ENCODE peak calls at places on chromosomes 12 and 14, in six cellular contexts. One of them, this sample, is unnamed.

GRCh38 chr12:110543252-110543959 is 39.7 kb downstream of the PPTC7 start:
- DNase-seq in right atrium auricular region: peak; percentile 96
- DNase-seq in CD4-positive, CD25-positive, alpha-beta regulatory T cell: no peak
- DNase-seq in lower lobe of right lung: peak; percentile 82
- DNase-seq in pancreas: peak; percentile 81
- DNase-seq in IMR-90: peak; percentile 80
- DNase-seq in this sample: peak; percentile 86

GRCh38 chr14:20624495-20625070 is 16.9 kb downstream of the OR6S1 start:
- DNase-seq in right atrium auricular region: peak; percentile 73
- DNase-seq in CD4-positive, CD25-positive, alpha-beta regulatory T cell: no peak
- DNase-seq in lower lobe of right lung: peak; percentile 88
- DNase-seq in pancreas: no peak
- DNase-seq in IMR-90: peak; percentile 60
- DNase-seq in this sample: peak; percentile 41

GRCh38 chr12:78384541-78384940 is 480.0 kb upstream of the SYT1 start:
- DNase-seq in right atrium auricular region: no peak
- DNase-seq in CD4-positive, CD25-positive, alpha-beta regulatory T cell: no peak
- DNase-seq in lower lobe of right lung: no peak
- DNase-seq in pancreas: no peak
- DNase-seq in IMR-90: no peak
- DNase-seq in this sample: no peak

GRCh38 chr14:62956413-62956812 is 88.8 kb downstream of the KCNH5 start:
- DNase-seq in right atrium auricular region: no peak
- DNase-seq in CD4-positive, CD25-positive, alpha-beta regulatory T cell: no peak
- DNase-seq in lower lobe of right lung: no peak
- DNase-seq in pancreas: no peak
- DNase-seq in IMR-90: peak; percentile 16
- DNase-seq in this sample: no peak

GRCh38 chr12:130423991-130424857 is 86.5 kb downstream of the PIWIL1 start:
- DNase-seq in right atrium auricular region: no peak
- DNase-seq in CD4-positive, CD25-positive, alpha-beta regulatory T cell: no peak
- DNase-seq in lower lobe of right lung: no peak
- DNase-seq in pancreas: no peak
- DNase-seq in IMR-90: no peak
- DNase-seq in this sample: no peak

GRCh38 chr14:80213602-80214001 is 2.3 kb upstream of the DIO2 start:
- DNase-seq in right atrium auricular region: no peak
- DNase-seq in CD4-positive, CD25-positive, alpha-beta regulatory T cell: no peak
- DNase-seq in lower lobe of right lung: no peak
- DNase-seq in pancreas: peak; percentile 9
- DNase-seq in IMR-90: peak; percentile 59
- DNase-seq in this sample: no peak

GRCh38 chr14:95507701-95508103 is 8.7 kb downstream of the SYNE3 start:
- DNase-seq in right atrium auricular region: no peak
- DNase-seq in CD4-positive, CD25-positive, alpha-beta regulatory T cell: no peak
- DNase-seq in lower lobe of right lung: no peak
- DNase-seq in pancreas: no peak
- DNase-seq in IMR-90: peak; percentile 75
- DNase-seq in this sample: no peak

GRCh38 chr12:26830783-26831601 is 2.0 kb downstream of the ITPR2 start:
- DNase-seq in right atrium auricular region: no peak
- DNase-seq in CD4-positive, CD25-positive, alpha-beta regulatory T cell: no peak
- DNase-seq in lower lobe of right lung: no peak
- DNase-seq in pancreas: no peak
- DNase-seq in IMR-90: no peak
- DNase-seq in this sample: no peak

GRCh38 chr12:131850856-131851559 is 22.8 kb downstream of the MMP17 start:
- DNase-seq in right atrium auricular region: no peak
- DNase-seq in CD4-positive, CD25-positive, alpha-beta regulatory T cell: no peak
- DNase-seq in lower lobe of right lung: no peak
- DNase-seq in pancreas: no peak
- DNase-seq in IMR-90: no peak
- DNase-seq in this sample: peak; percentile 9

GRCh38 chr12:115011703-115012102 is 327.7 kb upstream of the TBX3 start:
- DNase-seq in right atrium auricular region: no peak
- DNase-seq in CD4-positive, CD25-positive, alpha-beta regulatory T cell: no peak
- DNase-seq in lower lobe of right lung: no peak
- DNase-seq in pancreas: no peak
- DNase-seq in IMR-90: no peak
- DNase-seq in this sample: no peak

GRCh38 chr12:9149372-9149771 is 33.7 kb upstream of the A2M start:
- DNase-seq in right atrium auricular region: no peak
- DNase-seq in CD4-positive, CD25-positive, alpha-beta regulatory T cell: no peak
- DNase-seq in lower lobe of right lung: no peak
- DNase-seq in pancreas: no peak
- DNase-seq in IMR-90: no peak
- DNase-seq in this sample: no peak

GRCh38 chr14:81176224-81176623 is 44.5 kb downstream of the GTF2A1 start:
- DNase-seq in right atrium auricular region: peak; percentile 72
- DNase-seq in CD4-positive, CD25-positive, alpha-beta regulatory T cell: no peak
- DNase-seq in lower lobe of right lung: peak; percentile 78
- DNase-seq in pancreas: no peak
- DNase-seq in IMR-90: no peak
- DNase-seq in this sample: peak; percentile 39

GRCh38 chr12:79920421-79921238 is 14.3 kb downstream of the PPP1R12A start:
- DNase-seq in right atrium auricular region: no peak
- DNase-seq in CD4-positive, CD25-positive, alpha-beta regulatory T cell: no peak
- DNase-seq in lower lobe of right lung: no peak
- DNase-seq in pancreas: no peak
- DNase-seq in IMR-90: no peak
- DNase-seq in this sample: no peak

GRCh38 chr12:52155048-52155868 is 36.6 kb downstream of the KRT80 start:
- DNase-seq in right atrium auricular region: no peak
- DNase-seq in CD4-positive, CD25-positive, alpha-beta regulatory T cell: no peak
- DNase-seq in lower lobe of right lung: no peak
- DNase-seq in pancreas: no peak
- DNase-seq in IMR-90: no peak
- DNase-seq in this sample: no peak

GRCh38 chr12:116492703-116493324 is 66.4 kb upstream of the MAP1LC3B2 start:
- DNase-seq in right atrium auricular region: no peak
- DNase-seq in CD4-positive, CD25-positive, alpha-beta regulatory T cell: no peak
- DNase-seq in lower lobe of right lung: no peak
- DNase-seq in pancreas: no peak
- DNase-seq in IMR-90: peak; percentile 81
- DNase-seq in this sample: no peak

GRCh38 chr12:18090093-18090492 is at the start of gene RERGL:
- DNase-seq in right atrium auricular region: no peak
- DNase-seq in CD4-positive, CD25-positive, alpha-beta regulatory T cell: no peak
- DNase-seq in lower lobe of right lung: no peak
- DNase-seq in pancreas: no peak
- DNase-seq in IMR-90: no peak
- DNase-seq in this sample: no peak

GRCh38 chr14:75165586-75166391 is 10.6 kb downstream of the TMED10 start:
- DNase-seq in right atrium auricular region: no peak
- DNase-seq in CD4-positive, CD25-positive, alpha-beta regulatory T cell: no peak
- DNase-seq in lower lobe of right lung: no peak
- DNase-seq in pancreas: peak; percentile 35
- DNase-seq in IMR-90: no peak
- DNase-seq in this sample: no peak

GRCh38 chr12:94186461-94187237 is 38.3 kb downstream of the PLXNC1 start:
- DNase-seq in right atrium auricular region: peak; percentile 72
- DNase-seq in CD4-positive, CD25-positive, alpha-beta regulatory T cell: no peak
- DNase-seq in lower lobe of right lung: peak; percentile 51
- DNase-seq in pancreas: peak; percentile 19
- DNase-seq in IMR-90: peak; percentile 61
- DNase-seq in this sample: no peak
- H3K27ac ChIP-seq in right atrium auricular region: no peak overlapping the region
- H3K27ac ChIP-seq in CD4-positive, CD25-positive, alpha-beta regulatory T cell: no peak overlapping the region
- H3K27ac ChIP-seq in lower lobe of right lung: no peak overlapping the region
- H3K27ac ChIP-seq in pancreas: no peak overlapping the region
- H3K27ac ChIP-seq in IMR-90: no peak overlapping the region
- H3K27ac ChIP-seq in this sample: no peak overlapping the region

GRCh38 chr14:24434676-24435075 is 4.9 kb downstream of the KHNYN start:
- DNase-seq in right atrium auricular region: no peak
- DNase-seq in CD4-positive, CD25-positive, alpha-beta regulatory T cell: no peak
- DNase-seq in lower lobe of right lung: no peak
- DNase-seq in pancreas: no peak
- DNase-seq in IMR-90: no peak
- DNase-seq in this sample: no peak

GRCh38 chr14:24437020-24437735 is 5.4 kb downstream of the SDR39U1 start:
- DNase-seq in right atrium auricular region: no peak
- DNase-seq in CD4-positive, CD25-positive, alpha-beta regulatory T cell: no peak
- DNase-seq in lower lobe of right lung: no peak
- DNase-seq in pancreas: no peak
- DNase-seq in IMR-90: no peak
- DNase-seq in this sample: no peak

GRCh38 chr14:24435192-24435810 is 5.5 kb downstream of the KHNYN start:
- DNase-seq in right atrium auricular region: no peak
- DNase-seq in CD4-positive, CD25-positive, alpha-beta regulatory T cell: no peak
- DNase-seq in lower lobe of right lung: no peak
- DNase-seq in pancreas: no peak
- DNase-seq in IMR-90: no peak
- DNase-seq in this sample: no peak

GRCh38 chr14:24436355-24437019 is 6.1 kb downstream of the SDR39U1 start:
- DNase-seq in right atrium auricular region: no peak
- DNase-seq in CD4-positive, CD25-positive, alpha-beta regulatory T cell: peak; percentile 35
- DNase-seq in lower lobe of right lung: no peak
- DNase-seq in pancreas: no peak
- DNase-seq in IMR-90: peak; percentile 85
- DNase-seq in this sample: peak; percentile 64

GRCh38 chr14:24435998-24436354 is 6.2 kb downstream of the KHNYN start:
- DNase-seq in right atrium auricular region: no peak
- DNase-seq in CD4-positive, CD25-positive, alpha-beta regulatory T cell: no peak
- DNase-seq in lower lobe of right lung: no peak
- DNase-seq in pancreas: no peak
- DNase-seq in IMR-90: no peak
- DNase-seq in this sample: no peak
- H3K4me1 ChIP-seq in right atrium auricular region: no peaks in the 10 kb centered on the region
- H3K4me1 ChIP-seq in CD4-positive, CD25-positive, alpha-beta regulatory T cell: peaks cover 32% of the 10 kb centered on the region
- H3K4me1 ChIP-seq in lower lobe of right lung: peaks cover 71% of the 10 kb centered on the region
- H3K4me1 ChIP-seq in pancreas: peaks cover 29% of the 10 kb centered on the region
- H3K4me1 ChIP-seq in IMR-90: peaks cover 12% of the 10 kb centered on the region
- H3K4me1 ChIP-seq in this sample: peaks cover 82% of the 10 kb centered on the region

GRCh38 chr14:53621986-53622385 is 334.6 kb downstream of the BMP4 start:
- DNase-seq in right atrium auricular region: no peak
- DNase-seq in CD4-positive, CD25-positive, alpha-beta regulatory T cell: no peak
- DNase-seq in lower lobe of right lung: no peak
- DNase-seq in pancreas: no peak
- DNase-seq in IMR-90: peak; percentile 14
- DNase-seq in this sample: no peak
- H3K27ac ChIP-seq in right atrium auricular region: no peak overlapping the region
- H3K27ac ChIP-seq in CD4-positive, CD25-positive, alpha-beta regulatory T cell: no peak overlapping the region
- H3K27ac ChIP-seq in lower lobe of right lung: no peak overlapping the region
- H3K27ac ChIP-seq in pancreas: no peak overlapping the region
- H3K27ac ChIP-seq in IMR-90: no peak overlapping the region
- H3K27ac ChIP-seq in this sample: no peak overlapping the region

DNA sequence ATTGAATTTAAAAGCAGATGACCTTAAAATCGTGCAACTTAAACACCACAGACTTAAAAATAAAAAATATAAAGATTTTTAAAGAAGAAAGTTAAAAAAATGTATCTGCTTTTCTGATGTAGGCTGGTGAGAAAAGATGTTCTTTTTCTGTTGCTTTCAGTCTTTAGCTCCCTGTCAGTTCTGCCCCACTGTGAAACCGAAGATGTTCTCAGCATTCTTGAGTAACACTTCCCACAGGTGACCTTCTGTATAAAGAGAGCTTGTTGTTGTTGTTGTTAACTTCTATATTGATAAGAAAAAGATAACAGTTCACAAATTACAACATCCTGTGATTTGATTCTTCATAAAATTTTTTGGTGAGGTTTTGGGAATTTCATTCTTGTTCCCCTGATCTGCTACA is 377.9 kb upstream of the RGS6 start:
- DNase-seq in right atrium auricular region: no peak
- DNase-seq in CD4-positive, CD25-positive, alpha-beta regulatory T cell: no peak
- DNase-seq in lower lobe of right lung: no peak
- DNase-seq in pancreas: no peak
- DNase-seq in IMR-90: no peak
- DNase-seq in this sample: no peak
- H3K4me1 ChIP-seq in right atrium auricular region: no peaks in the 10 kb centered on the region
- H3K4me1 ChIP-seq in CD4-positive, CD25-positive, alpha-beta regulatory T cell: peaks cover 29% of the 10 kb centered on the region
- H3K4me1 ChIP-seq in lower lobe of right lung: peaks cover 17% of the 10 kb centered on the region
- H3K4me1 ChIP-seq in pancreas: peaks cover 8% of the 10 kb centered on the region
- H3K4me1 ChIP-seq in IMR-90: peaks cover 10% of the 10 kb centered on the region
- H3K4me1 ChIP-seq in this sample: no peaks in the 10 kb centered on the region

DNA sequence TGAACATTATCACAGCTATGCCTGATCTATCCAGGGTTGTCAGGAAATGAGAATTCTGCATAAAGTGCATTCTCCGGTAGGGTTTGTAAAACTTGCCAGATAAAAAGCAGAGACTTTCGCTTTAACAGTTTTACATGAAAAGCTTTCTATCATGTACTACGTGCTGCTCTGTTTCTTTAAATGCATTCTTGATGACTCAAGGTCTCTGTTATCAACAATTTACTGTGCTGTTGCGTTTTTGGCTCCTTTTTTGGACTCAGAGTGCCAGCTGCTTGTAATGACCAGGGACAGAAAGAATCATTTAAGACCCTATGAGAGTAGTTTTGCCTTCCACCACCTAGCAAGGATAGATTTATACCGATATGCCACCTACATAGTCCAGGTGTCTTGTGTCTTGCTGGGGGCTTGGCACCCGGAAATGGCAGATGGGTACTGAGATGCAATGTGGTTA is 371.1 kb downstream of the BTG1 start:
- DNase-seq in right atrium auricular region: no peak
- DNase-seq in CD4-positive, CD25-positive, alpha-beta regulatory T cell: no peak
- DNase-seq in lower lobe of right lung: no peak
- DNase-seq in pancreas: peak; percentile 5
- DNase-seq in IMR-90: peak; percentile 82
- DNase-seq in this sample: no peak
- H3K27ac ChIP-seq in right atrium auricular region: no peak overlapping the region
- H3K27ac ChIP-seq in CD4-positive, CD25-positive, alpha-beta regulatory T cell: no peak overlapping the region
- H3K27ac ChIP-seq in lower lobe of right lung: no peak overlapping the region
- H3K27ac ChIP-seq in pancreas: no peak overlapping the region
- H3K27ac ChIP-seq in IMR-90: peak overlapping the region; percentile 99
- H3K27ac ChIP-seq in this sample: no peak overlapping the region

GRCh38 chr14:102227184-102227964 is 77.6 kb downstream of the MOK start:
- DNase-seq in right atrium auricular region: no peak
- DNase-seq in CD4-positive, CD25-positive, alpha-beta regulatory T cell: no peak
- DNase-seq in lower lobe of right lung: no peak
- DNase-seq in pancreas: no peak
- DNase-seq in IMR-90: no peak
- DNase-seq in this sample: no peak
- H3K4me1 ChIP-seq in right atrium auricular region: no peaks in the 10 kb centered on the region
- H3K4me1 ChIP-seq in CD4-positive, CD25-positive, alpha-beta regulatory T cell: no peaks in the 10 kb centered on the region
- H3K4me1 ChIP-seq in lower lobe of right lung: no peaks in the 10 kb centered on the region
- H3K4me1 ChIP-seq in pancreas: no peaks in the 10 kb centered on the region
- H3K4me1 ChIP-seq in IMR-90: no peaks in the 10 kb centered on the region
- H3K4me1 ChIP-seq in this sample: no peaks in the 10 kb centered on the region

DNA sequence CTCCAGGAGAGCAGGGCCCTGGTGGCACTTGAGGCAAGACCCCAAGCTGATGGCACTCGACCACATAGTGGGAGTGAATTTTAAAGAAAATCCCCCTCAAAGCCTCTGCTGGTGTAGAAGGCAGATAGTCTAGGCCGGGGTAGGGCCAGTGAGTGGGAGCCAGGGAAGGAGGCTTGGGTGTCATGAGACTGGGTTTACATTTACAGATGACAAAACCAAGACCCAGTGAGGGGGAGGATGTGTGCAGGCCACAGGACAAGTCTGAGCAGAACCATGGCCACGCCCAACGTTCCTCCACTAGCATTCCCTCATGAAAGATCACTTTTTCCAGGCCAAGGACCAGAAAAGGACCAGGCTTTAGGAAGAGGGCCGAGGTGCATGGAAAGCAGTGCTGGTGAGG is 42.0 kb downstream of the EVL start:
- DNase-seq in right atrium auricular region: no peak
- DNase-seq in CD4-positive, CD25-positive, alpha-beta regulatory T cell: no peak
- DNase-seq in lower lobe of right lung: peak; percentile 69
- DNase-seq in pancreas: no peak
- DNase-seq in IMR-90: no peak
- DNase-seq in this sample: no peak
- H3K27ac ChIP-seq in right atrium auricular region: peak overlapping the region; percentile 52
- H3K27ac ChIP-seq in CD4-positive, CD25-positive, alpha-beta regulatory T cell: peak overlapping the region; percentile 79
- H3K27ac ChIP-seq in lower lobe of right lung: peak overlapping the region; percentile 50
- H3K27ac ChIP-seq in pancreas: no peak overlapping the region
- H3K27ac ChIP-seq in IMR-90: no peak overlapping the region
- H3K27ac ChIP-seq in this sample: peak overlapping the region; percentile 49